ENCODE peak calls at places on chromosome 21, in six cellular contexts. One of them, this sample, is unnamed. For H3K36me3 and H3K4me1, the result is how much of the 10 kb centered on the place peaks cover.

GRCh38 chr21:29656504-29657227 is 283.1 kb downstream of the GRIK1 start:
- DNase-seq in cardiac muscle cell: no peak
- DNase-seq in sigmoid colon: no peak
- DNase-seq in CD8-positive, alpha-beta memory T cell: no peak
- DNase-seq in heart right ventricle: no peak
- DNase-seq in transverse colon: no peak
- DNase-seq in this sample: no peak

GRCh38 chr21:16713331-16714114 is 799.3 kb upstream of the CXADR start:
- DNase-seq in heart right ventricle: no peak
- DNase-seq in sigmoid colon: no peak
- DNase-seq in transverse colon: no peak
- DNase-seq in cardiac muscle cell: no peak
- DNase-seq in CD8-positive, alpha-beta memory T cell: no peak
- DNase-seq in this sample: no peak

GRCh38 chr21:34336756-34337391 is 26.9 kb upstream of the KCNE2 start:
- DNase-seq in transverse colon: no peak
- DNase-seq in sigmoid colon: no peak
- DNase-seq in cardiac muscle cell: no peak
- DNase-seq in heart right ventricle: no peak
- DNase-seq in CD8-positive, alpha-beta memory T cell: no peak
- DNase-seq in this sample: no peak

GRCh38 chr21:37671381-37671780 is 244.9 kb downstream of the KCNJ6 start:
- DNase-seq in transverse colon: no peak
- DNase-seq in CD8-positive, alpha-beta memory T cell: no peak
- DNase-seq in heart right ventricle: no peak
- DNase-seq in sigmoid colon: no peak
- DNase-seq in cardiac muscle cell: no peak
- DNase-seq in this sample: no peak

GRCh38 chr21:33211305-33211704 is 18.4 kb upstream of the IFNAR2 start:
- DNase-seq in transverse colon: no peak
- DNase-seq in CD8-positive, alpha-beta memory T cell: no peak
- DNase-seq in heart right ventricle: no peak
- DNase-seq in sigmoid colon: no peak
- DNase-seq in cardiac muscle cell: no peak
- DNase-seq in this sample: no peak

GRCh38 chr21:31233711-31234110 is 110.3 kb downstream of the TIAM1 start:
- DNase-seq in CD8-positive, alpha-beta memory T cell: no peak
- DNase-seq in cardiac muscle cell: no peak
- DNase-seq in transverse colon: no peak
- DNase-seq in sigmoid colon: no peak
- DNase-seq in heart right ventricle: no peak
- DNase-seq in this sample: no peak

GRCh38 chr21:46080171-46081021 is 17.5 kb upstream of the COL6A2 start:
- DNase-seq in cardiac muscle cell: peak
- DNase-seq in sigmoid colon: peak
- DNase-seq in transverse colon: no peak
- DNase-seq in heart right ventricle: peak
- DNase-seq in CD8-positive, alpha-beta memory T cell: no peak
- DNase-seq in this sample: no peak

GRCh38 chr21:35477622-35478021 is 428.5 kb upstream of the RUNX1 start:
- DNase-seq in sigmoid colon: no peak
- DNase-seq in heart right ventricle: no peak
- DNase-seq in transverse colon: no peak
- DNase-seq in CD8-positive, alpha-beta memory T cell: no peak
- DNase-seq in cardiac muscle cell: no peak
- DNase-seq in this sample: no peak

GRCh38 chr21:29318354-29318753 is 19.6 kb downstream of the BACH1 start:
- DNase-seq in heart right ventricle: no peak
- DNase-seq in transverse colon: no peak
- DNase-seq in cardiac muscle cell: no peak
- DNase-seq in sigmoid colon: no peak
- DNase-seq in CD8-positive, alpha-beta memory T cell: no peak
- DNase-seq in this sample: no peak

GRCh38 chr21:17352937-17353655 is 159.7 kb upstream of the CXADR start:
- DNase-seq in heart right ventricle: no peak
- DNase-seq in CD8-positive, alpha-beta memory T cell: no peak
- DNase-seq in sigmoid colon: no peak
- DNase-seq in transverse colon: no peak
- DNase-seq in cardiac muscle cell: no peak
- DNase-seq in this sample: no peak

GRCh38 chr21:17440955-17441354 is 71.9 kb upstream of the CXADR start:
- DNase-seq in cardiac muscle cell: no peak
- DNase-seq in transverse colon: no peak
- DNase-seq in heart right ventricle: no peak
- DNase-seq in CD8-positive, alpha-beta memory T cell: no peak
- DNase-seq in sigmoid colon: no peak
- DNase-seq in this sample: no peak

GRCh38 chr21:36854391-36854790 is 112.1 kb downstream of the HLCS start:
- DNase-seq in transverse colon: peak
- DNase-seq in sigmoid colon: no peak
- DNase-seq in CD8-positive, alpha-beta memory T cell: no peak
- DNase-seq in heart right ventricle: no peak
- DNase-seq in cardiac muscle cell: peak
- DNase-seq in this sample: peak

GRCh38 chr21:31258073-31258472 is 86.0 kb downstream of the TIAM1 start:
- DNase-seq in heart right ventricle: no peak
- DNase-seq in cardiac muscle cell: no peak
- DNase-seq in sigmoid colon: no peak
- DNase-seq in CD8-positive, alpha-beta memory T cell: no peak
- DNase-seq in transverse colon: no peak
- DNase-seq in this sample: no peak

GRCh38 chr21:28410264-28410663 is 582.4 kb downstream of the LTN1 start:
- DNase-seq in sigmoid colon: no peak
- DNase-seq in transverse colon: no peak
- DNase-seq in heart right ventricle: no peak
- DNase-seq in cardiac muscle cell: no peak
- DNase-seq in CD8-positive, alpha-beta memory T cell: no peak
- DNase-seq in this sample: no peak

GRCh38 chr21:22758478-22758877 is 1760.3 kb downstream of the NCAM2 start:
- DNase-seq in cardiac muscle cell: no peak
- DNase-seq in sigmoid colon: no peak
- DNase-seq in transverse colon: no peak
- DNase-seq in heart right ventricle: no peak
- DNase-seq in CD8-positive, alpha-beta memory T cell: no peak
- DNase-seq in this sample: no peak

GRCh38 chr21:45078877-45079281 is 4.5 kb downstream of the ADARB1 start:
- DNase-seq in cardiac muscle cell: no peak
- DNase-seq in heart right ventricle: no peak
- DNase-seq in transverse colon: peak
- DNase-seq in sigmoid colon: peak
- DNase-seq in CD8-positive, alpha-beta memory T cell: peak
- DNase-seq in this sample: no peak

GRCh38 chr21:35077975-35078374 is 28.9 kb upstream of the RUNX1 start:
- DNase-seq in CD8-positive, alpha-beta memory T cell: no peak
- DNase-seq in transverse colon: no peak
- DNase-seq in cardiac muscle cell: no peak
- DNase-seq in heart right ventricle: no peak
- DNase-seq in sigmoid colon: no peak
- DNase-seq in this sample: no peak

GRCh38 chr21:18772876-18773275 is 369.3 kb upstream of the TMPRSS15 start:
- DNase-seq in transverse colon: no peak
- DNase-seq in CD8-positive, alpha-beta memory T cell: no peak
- DNase-seq in sigmoid colon: no peak
- DNase-seq in cardiac muscle cell: no peak
- DNase-seq in heart right ventricle: no peak
- DNase-seq in this sample: no peak

GRCh38 chr21:31283025-31283424 is 61.0 kb downstream of the TIAM1 start:
- DNase-seq in CD8-positive, alpha-beta memory T cell: no peak
- DNase-seq in cardiac muscle cell: no peak
- DNase-seq in sigmoid colon: no peak
- DNase-seq in heart right ventricle: no peak
- DNase-seq in transverse colon: no peak
- DNase-seq in this sample: no peak

GRCh38 chr21:15272591-15272990 is 207.8 kb upstream of the NRIP1 start:
- DNase-seq in CD8-positive, alpha-beta memory T cell: no peak
- DNase-seq in transverse colon: no peak
- DNase-seq in heart right ventricle: no peak
- DNase-seq in cardiac muscle cell: no peak
- DNase-seq in sigmoid colon: no peak
- DNase-seq in this sample: no peak

GRCh38 chr21:45478816-45479669 is 63.2 kb downstream of the SLC19A1 start:
- DNase-seq in CD8-positive, alpha-beta memory T cell: no peak
- DNase-seq in heart right ventricle: peak
- DNase-seq in sigmoid colon: no peak
- DNase-seq in transverse colon: no peak
- DNase-seq in cardiac muscle cell: no peak
- DNase-seq in this sample: no peak

GRCh38 chr21:45530423-45531113 is 11.7 kb downstream of the SLC19A1 start:
- DNase-seq in sigmoid colon: peak
- DNase-seq in cardiac muscle cell: no peak
- DNase-seq in heart right ventricle: peak
- DNase-seq in transverse colon: peak
- DNase-seq in CD8-positive, alpha-beta memory T cell: no peak
- DNase-seq in this sample: no peak

GRCh38 chr21:36877741-36878140 is 88.7 kb downstream of the HLCS start:
- DNase-seq in transverse colon: no peak
- DNase-seq in cardiac muscle cell: no peak
- DNase-seq in CD8-positive, alpha-beta memory T cell: no peak
- DNase-seq in sigmoid colon: no peak
- DNase-seq in heart right ventricle: no peak
- DNase-seq in this sample: no peak

GRCh38 chr21:35222021-35222420 is 172.9 kb upstream of the RUNX1 start:
- DNase-seq in CD8-positive, alpha-beta memory T cell: no peak
- DNase-seq in sigmoid colon: no peak
- DNase-seq in transverse colon: no peak
- DNase-seq in heart right ventricle: no peak
- DNase-seq in cardiac muscle cell: peak
- DNase-seq in this sample: no peak

GRCh38 chr21:28392436-28392835 is 600.2 kb downstream of the LTN1 start:
- DNase-seq in sigmoid colon: no peak
- DNase-seq in cardiac muscle cell: no peak
- DNase-seq in heart right ventricle: no peak
- DNase-seq in CD8-positive, alpha-beta memory T cell: no peak
- DNase-seq in transverse colon: no peak
- DNase-seq in this sample: no peak

GRCh38 chr21:29321217-29321616 is 22.5 kb downstream of the BACH1 start:
- DNase-seq in sigmoid colon: no peak
- DNase-seq in CD8-positive, alpha-beta memory T cell: no peak
- DNase-seq in cardiac muscle cell: no peak
- DNase-seq in transverse colon: no peak
- DNase-seq in heart right ventricle: no peak
- DNase-seq in this sample: no peak

GRCh38 chr21:17925900-17926299 is 106.7 kb upstream of the C21orf91 start:
- DNase-seq in CD8-positive, alpha-beta memory T cell: no peak
- DNase-seq in cardiac muscle cell: peak
- DNase-seq in transverse colon: no peak
- DNase-seq in sigmoid colon: no peak
- DNase-seq in heart right ventricle: no peak
- DNase-seq in this sample: no peak

GRCh38 chr21:33109574-33110339 is 39.8 kb downstream of the OLIG1 start:
- DNase-seq in cardiac muscle cell: peak
- DNase-seq in transverse colon: no peak
- DNase-seq in sigmoid colon: peak
- DNase-seq in CD8-positive, alpha-beta memory T cell: no peak
- DNase-seq in heart right ventricle: no peak
- DNase-seq in this sample: peak

GRCh38 chr21:45636459-45636858 is 7.1 kb upstream of the PCBP3 start:
- DNase-seq in CD8-positive, alpha-beta memory T cell: no peak
- DNase-seq in sigmoid colon: no peak
- DNase-seq in cardiac muscle cell: no peak
- DNase-seq in transverse colon: no peak
- DNase-seq in heart right ventricle: no peak
- DNase-seq in this sample: no peak

GRCh38 chr21:43867936-43868335 is 2.9 kb downstream of the AGPAT3 start:
- DNase-seq in CD8-positive, alpha-beta memory T cell: no peak
- DNase-seq in sigmoid colon: no peak
- DNase-seq in cardiac muscle cell: no peak
- DNase-seq in heart right ventricle: no peak
- DNase-seq in transverse colon: no peak
- DNase-seq in this sample: no peak
- H3K36me3 ChIP-seq in CD8-positive, alpha-beta memory T cell: under half
- H3K36me3 ChIP-seq in sigmoid colon: under half
- H3K36me3 ChIP-seq in cardiac muscle cell: under half
- H3K36me3 ChIP-seq in heart right ventricle: under half
- H3K36me3 ChIP-seq in transverse colon: under half
- H3K36me3 ChIP-seq in this sample: under half

GRCh38 chr21:39326607-39327307 is 13.3 kb upstream of the BRWD1 start:
- DNase-seq in heart right ventricle: no peak
- DNase-seq in cardiac muscle cell: no peak
- DNase-seq in sigmoid colon: no peak
- DNase-seq in transverse colon: no peak
- DNase-seq in CD8-positive, alpha-beta memory T cell: no peak
- DNase-seq in this sample: no peak

GRCh38 chr21:39325458-39325857 is 12.0 kb upstream of the BRWD1 start:
- DNase-seq in heart right ventricle: no peak
- DNase-seq in sigmoid colon: no peak
- DNase-seq in cardiac muscle cell: no peak
- DNase-seq in transverse colon: no peak
- DNase-seq in CD8-positive, alpha-beta memory T cell: no peak
- DNase-seq in this sample: no peak

GRCh38 chr21:39332175-39332574 is 16.7 kb downstream of the HMGN1 start:
- DNase-seq in cardiac muscle cell: peak
- DNase-seq in sigmoid colon: no peak
- DNase-seq in heart right ventricle: no peak
- DNase-seq in CD8-positive, alpha-beta memory T cell: no peak
- DNase-seq in transverse colon: no peak
- DNase-seq in this sample: no peak

GRCh38 chr21:39327727-39328126 is 14.3 kb upstream of the BRWD1 start:
- DNase-seq in transverse colon: no peak
- DNase-seq in heart right ventricle: no peak
- DNase-seq in sigmoid colon: no peak
- DNase-seq in cardiac muscle cell: no peak
- DNase-seq in CD8-positive, alpha-beta memory T cell: no peak
- DNase-seq in this sample: no peak

GRCh38 chr21:39330001-39330400 is 16.6 kb upstream of the BRWD1 start:
- DNase-seq in sigmoid colon: no peak
- DNase-seq in heart right ventricle: no peak
- DNase-seq in CD8-positive, alpha-beta memory T cell: no peak
- DNase-seq in transverse colon: no peak
- DNase-seq in cardiac muscle cell: no peak
- DNase-seq in this sample: no peak
- H3K4me3 ChIP-seq in sigmoid colon: no peak
- H3K4me3 ChIP-seq in heart right ventricle: no peak
- H3K4me3 ChIP-seq in CD8-positive, alpha-beta memory T cell: no peak
- H3K4me3 ChIP-seq in transverse colon: no peak
- H3K4me3 ChIP-seq in cardiac muscle cell: no peak
- H3K4me3 ChIP-seq in this sample: no peak

DNA sequence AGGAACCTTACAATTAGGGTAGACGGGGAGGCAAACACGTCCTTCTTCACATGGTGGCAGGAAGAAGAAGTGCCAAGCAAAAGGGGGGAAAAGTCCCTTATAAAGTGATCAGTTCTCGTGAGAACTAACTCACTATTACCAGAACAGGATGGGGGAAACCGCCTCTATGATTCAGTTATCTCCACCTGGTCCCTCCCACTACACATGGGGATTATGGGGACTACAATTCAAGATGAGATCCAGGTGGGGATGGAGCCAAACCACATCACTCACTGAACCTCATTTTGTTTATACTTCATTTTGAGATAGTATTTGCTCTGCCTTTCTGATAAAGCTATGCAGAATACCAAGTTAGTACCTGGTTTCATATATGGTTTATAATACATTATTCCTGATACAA is 26.5 kb downstream of the APP start:
- DNase-seq in cardiac muscle cell: no peak
- DNase-seq in sigmoid colon: no peak
- DNase-seq in transverse colon: no peak
- DNase-seq in heart right ventricle: no peak
- DNase-seq in CD8-positive, alpha-beta memory T cell: no peak
- DNase-seq in this sample: no peak
- H3K4me1 ChIP-seq in cardiac muscle cell: under half
- H3K4me1 ChIP-seq in sigmoid colon: under half
- H3K4me1 ChIP-seq in transverse colon: under half
- H3K4me1 ChIP-seq in heart right ventricle: under half
- H3K4me1 ChIP-seq in CD8-positive, alpha-beta memory T cell: under half
- H3K4me1 ChIP-seq in this sample: under half

GRCh38 chr21:41833138-41834115 is 45.7 kb downstream of the PRDM15 start:
- DNase-seq in CD8-positive, alpha-beta memory T cell: no peak
- DNase-seq in cardiac muscle cell: no peak
- DNase-seq in transverse colon: peak
- DNase-seq in sigmoid colon: no peak
- DNase-seq in heart right ventricle: no peak
- DNase-seq in this sample: no peak
- H3K36me3 ChIP-seq in CD8-positive, alpha-beta memory T cell: under half
- H3K36me3 ChIP-seq in cardiac muscle cell: under half
- H3K36me3 ChIP-seq in transverse colon: under half
- H3K36me3 ChIP-seq in sigmoid colon: under half
- H3K36me3 ChIP-seq in heart right ventricle: under half
- H3K36me3 ChIP-seq in this sample: under half